ENCODE peak calls at places on chromosomes 7 and 10, in four cellular contexts. One of them, this sample, is unnamed. For H3K36me3, the result is how much of the 10 kb centered on the place peaks cover.

GRCh38 chr10:58362026-58362799 is 23.0 kb upstream of the TFAM start:
- DNase-seq in body of pancreas: no peak
- DNase-seq in SJSA1: no peak
- DNase-seq in endothelial cell of umbilical vein: peak
- DNase-seq in this sample: no peak

GRCh38 chr10:21757601-21757901 is 223.5 kb downstream of the MLLT10 start:
- DNase-seq in body of pancreas: no peak
- DNase-seq in SJSA1: no peak
- DNase-seq in endothelial cell of umbilical vein: no peak
- DNase-seq in this sample: no peak

GRCh38 chr10:11520892-11521291 is 90.6 kb downstream of the USP6NL start:
- DNase-seq in body of pancreas: no peak
- DNase-seq in SJSA1: no peak
- DNase-seq in endothelial cell of umbilical vein: no peak
- DNase-seq in this sample: no peak

GRCh38 chr7:137731436-137731835 is 115.3 kb downstream of the DGKI start:
- DNase-seq in body of pancreas: no peak
- DNase-seq in SJSA1: no peak
- DNase-seq in endothelial cell of umbilical vein: no peak
- DNase-seq in this sample: no peak

GRCh38 chr10:24873281-24873683 is 79.1 kb downstream of the PRTFDC1 start:
- DNase-seq in body of pancreas: peak
- DNase-seq in SJSA1: peak
- DNase-seq in endothelial cell of umbilical vein: no peak
- DNase-seq in this sample: no peak

GRCh38 chr10:98414932-98415709 is at the start of gene PYROXD2:
- DNase-seq in body of pancreas: peak
- DNase-seq in SJSA1: peak
- DNase-seq in endothelial cell of umbilical vein: peak
- DNase-seq in this sample: peak

GRCh38 chr7:124779620-124780019 is 14.0 kb upstream of the GPR37 start:
- DNase-seq in body of pancreas: no peak
- DNase-seq in SJSA1: no peak
- DNase-seq in endothelial cell of umbilical vein: no peak
- DNase-seq in this sample: no peak

GRCh38 chr7:148772297-148773089 is 73.8 kb downstream of the CUL1 start:
- DNase-seq in body of pancreas: no peak
- DNase-seq in SJSA1: peak
- DNase-seq in endothelial cell of umbilical vein: peak
- DNase-seq in this sample: peak

GRCh38 chr10:29923416-29923970 is 135.9 kb downstream of the JCAD start:
- DNase-seq in body of pancreas: no peak
- DNase-seq in SJSA1: no peak
- DNase-seq in endothelial cell of umbilical vein: no peak
- DNase-seq in this sample: no peak

GRCh38 chr10:118823256-118823907 is 68.6 kb upstream of the CACUL1 start:
- DNase-seq in body of pancreas: no peak
- DNase-seq in SJSA1: no peak
- DNase-seq in endothelial cell of umbilical vein: no peak
- DNase-seq in this sample: no peak

GRCh38 chr7:128209229-128210035 is 31.6 kb upstream of the LEP start:
- DNase-seq in body of pancreas: peak
- DNase-seq in SJSA1: peak
- DNase-seq in endothelial cell of umbilical vein: peak
- DNase-seq in this sample: peak

GRCh38 chr7:2260820-2261219 is 18.8 kb downstream of the NUDT1 start:
- DNase-seq in body of pancreas: peak
- DNase-seq in SJSA1: no peak
- DNase-seq in endothelial cell of umbilical vein: no peak
- DNase-seq in this sample: peak

GRCh38 chr7:106070567-106071254 is 41.4 kb downstream of the SYPL1 start:
- DNase-seq in body of pancreas: no peak
- DNase-seq in SJSA1: no peak
- DNase-seq in endothelial cell of umbilical vein: no peak
- DNase-seq in this sample: no peak

GRCh38 chr7:6379881-6380280 is 67.9 kb downstream of the DAGLB start:
- DNase-seq in body of pancreas: no peak
- DNase-seq in SJSA1: no peak
- DNase-seq in endothelial cell of umbilical vein: no peak
- DNase-seq in this sample: no peak

GRCh38 chr7:76020031-76020714 is 25.8 kb upstream of the TMEM120A start:
- DNase-seq in body of pancreas: peak
- DNase-seq in SJSA1: peak
- DNase-seq in endothelial cell of umbilical vein: peak
- DNase-seq in this sample: peak

GRCh38 chr10:56623064-56623463 is 262.0 kb upstream of the ZWINT start:
- DNase-seq in body of pancreas: no peak
- DNase-seq in SJSA1: no peak
- DNase-seq in endothelial cell of umbilical vein: no peak
- DNase-seq in this sample: no peak

GRCh38 chr7:130867039-130867438 is 133.0 kb upstream of the KLF14 start:
- DNase-seq in body of pancreas: no peak
- DNase-seq in SJSA1: no peak
- DNase-seq in endothelial cell of umbilical vein: no peak
- DNase-seq in this sample: no peak

GRCh38 chr7:116501425-116502167 is 2.1 kb downstream of the CAV2 start:
- DNase-seq in body of pancreas: no peak
- DNase-seq in SJSA1: no peak
- DNase-seq in endothelial cell of umbilical vein: peak
- DNase-seq in this sample: peak

GRCh38 chr7:93238748-93239147 is 6.6 kb downstream of the VPS50 start:
- DNase-seq in body of pancreas: no peak
- DNase-seq in SJSA1: no peak
- DNase-seq in endothelial cell of umbilical vein: no peak
- DNase-seq in this sample: no peak

GRCh38 chr10:9012312-9012711 is 957.8 kb downstream of the GATA3 start:
- DNase-seq in body of pancreas: no peak
- DNase-seq in SJSA1: no peak
- DNase-seq in endothelial cell of umbilical vein: peak
- DNase-seq in this sample: no peak

GRCh38 chr10:110209926-110210662 is 2.7 kb downstream of the MXI1 start:
- DNase-seq in body of pancreas: peak
- DNase-seq in SJSA1: no peak
- DNase-seq in endothelial cell of umbilical vein: peak
- DNase-seq in this sample: peak

GRCh38 chr10:61975107-61975932 is 73.8 kb downstream of the ARID5B start:
- DNase-seq in body of pancreas: no peak
- DNase-seq in SJSA1: no peak
- DNase-seq in endothelial cell of umbilical vein: no peak
- DNase-seq in this sample: peak

GRCh38 chr7:120857558-120858298 is at the start of gene TSPAN12:
- DNase-seq in body of pancreas: peak
- DNase-seq in SJSA1: peak
- DNase-seq in endothelial cell of umbilical vein: peak
- DNase-seq in this sample: peak

GRCh38 chr10:89301231-89301630 is 615 bp upstream of the IFIT2 start:
- DNase-seq in body of pancreas: peak
- DNase-seq in SJSA1: no peak
- DNase-seq in endothelial cell of umbilical vein: peak
- DNase-seq in this sample: no peak

GRCh38 chr10:43696909-43697499 is 48.3 kb upstream of the ZNF32 start:
- DNase-seq in body of pancreas: no peak
- DNase-seq in SJSA1: peak
- DNase-seq in endothelial cell of umbilical vein: no peak
- DNase-seq in this sample: no peak

GRCh38 chr7:91632948-91633519 is 247.5 kb downstream of the MTERF1 start:
- DNase-seq in body of pancreas: no peak
- DNase-seq in SJSA1: no peak
- DNase-seq in endothelial cell of umbilical vein: no peak
- DNase-seq in this sample: no peak

GRCh38 chr7:35993113-35993512 is 159.9 kb upstream of the EEPD1 start:
- DNase-seq in body of pancreas: no peak
- DNase-seq in SJSA1: no peak
- DNase-seq in endothelial cell of umbilical vein: no peak
- DNase-seq in this sample: no peak

GRCh38 chr7:139526578-139527544 is 3.4 kb downstream of the CLEC2L start:
- DNase-seq in body of pancreas: no peak
- DNase-seq in SJSA1: no peak
- DNase-seq in endothelial cell of umbilical vein: no peak
- DNase-seq in this sample: no peak

GRCh38 chr10:70162157-70162891 is 8.0 kb downstream of the SAR1A start:
- DNase-seq in body of pancreas: no peak
- DNase-seq in SJSA1: no peak
- DNase-seq in endothelial cell of umbilical vein: no peak
- DNase-seq in this sample: no peak

DNA sequence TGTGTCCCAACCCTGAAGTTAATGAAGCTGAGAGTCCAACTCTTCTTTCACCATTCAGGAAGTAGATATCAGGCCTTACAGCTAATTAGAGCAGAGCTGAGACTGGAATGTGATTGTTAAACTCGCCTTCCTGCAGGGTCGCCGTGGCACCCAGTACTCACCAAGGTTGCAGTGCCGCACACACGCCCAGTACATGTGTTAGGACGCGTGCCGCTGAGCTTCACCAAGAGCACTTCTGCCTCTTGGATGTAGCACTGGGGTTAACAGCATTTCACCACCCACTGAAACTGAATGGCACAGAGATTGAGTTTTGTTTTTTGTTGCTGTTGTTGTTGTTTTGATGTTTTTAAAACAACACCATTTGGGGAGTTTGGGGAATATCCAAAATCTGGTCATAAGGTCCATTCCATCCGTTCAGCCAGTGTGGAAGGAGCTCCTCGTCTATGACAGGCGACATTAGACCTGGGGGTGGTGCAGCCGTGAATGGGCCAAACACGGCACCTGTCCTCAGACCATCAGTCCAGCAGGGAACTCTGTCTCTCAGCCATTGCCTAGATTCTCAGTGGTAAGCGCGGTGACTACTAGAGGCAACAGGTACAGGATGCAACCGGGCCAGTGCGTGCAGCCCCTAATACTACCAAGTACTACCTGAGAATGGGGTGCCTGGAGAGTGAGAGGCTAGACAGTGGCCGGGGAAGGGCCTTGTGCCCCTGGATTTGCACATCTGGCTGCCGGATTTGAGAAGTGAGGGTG is 21.9 kb downstream of the WIPI2 start:
- DNase-seq in body of pancreas: no peak
- DNase-seq in SJSA1: no peak
- DNase-seq in endothelial cell of umbilical vein: no peak
- DNase-seq in this sample: no peak
- H3K36me3 ChIP-seq in body of pancreas: under half
- H3K36me3 ChIP-seq in SJSA1: half or more
- H3K36me3 ChIP-seq in endothelial cell of umbilical vein: under half
- H3K36me3 ChIP-seq in this sample: under half

GRCh38 chr7:107190090-107190489 is 21.3 kb downstream of the HBP1 start:
- DNase-seq in body of pancreas: no peak
- DNase-seq in SJSA1: no peak
- DNase-seq in endothelial cell of umbilical vein: no peak
- DNase-seq in this sample: no peak

GRCh38 chr7:107187774-107188173 is 19.0 kb downstream of the HBP1 start:
- DNase-seq in body of pancreas: no peak
- DNase-seq in SJSA1: no peak
- DNase-seq in endothelial cell of umbilical vein: no peak
- DNase-seq in this sample: no peak

GRCh38 chr7:107181172-107181571 is 12.4 kb downstream of the HBP1 start:
- DNase-seq in body of pancreas: no peak
- DNase-seq in SJSA1: no peak
- DNase-seq in endothelial cell of umbilical vein: no peak
- DNase-seq in this sample: no peak

GRCh38 chr7:107185716-107186115 is 16.9 kb downstream of the HBP1 start:
- DNase-seq in body of pancreas: no peak
- DNase-seq in SJSA1: no peak
- DNase-seq in endothelial cell of umbilical vein: no peak
- DNase-seq in this sample: no peak

GRCh38 chr7:107186242-107186641 is 17.4 kb downstream of the HBP1 start:
- DNase-seq in body of pancreas: no peak
- DNase-seq in SJSA1: no peak
- DNase-seq in endothelial cell of umbilical vein: no peak
- DNase-seq in this sample: no peak
- H3K36me3 ChIP-seq in body of pancreas: under half
- H3K36me3 ChIP-seq in SJSA1: under half
- H3K36me3 ChIP-seq in endothelial cell of umbilical vein: under half
- H3K36me3 ChIP-seq in this sample: half or more

DNA sequence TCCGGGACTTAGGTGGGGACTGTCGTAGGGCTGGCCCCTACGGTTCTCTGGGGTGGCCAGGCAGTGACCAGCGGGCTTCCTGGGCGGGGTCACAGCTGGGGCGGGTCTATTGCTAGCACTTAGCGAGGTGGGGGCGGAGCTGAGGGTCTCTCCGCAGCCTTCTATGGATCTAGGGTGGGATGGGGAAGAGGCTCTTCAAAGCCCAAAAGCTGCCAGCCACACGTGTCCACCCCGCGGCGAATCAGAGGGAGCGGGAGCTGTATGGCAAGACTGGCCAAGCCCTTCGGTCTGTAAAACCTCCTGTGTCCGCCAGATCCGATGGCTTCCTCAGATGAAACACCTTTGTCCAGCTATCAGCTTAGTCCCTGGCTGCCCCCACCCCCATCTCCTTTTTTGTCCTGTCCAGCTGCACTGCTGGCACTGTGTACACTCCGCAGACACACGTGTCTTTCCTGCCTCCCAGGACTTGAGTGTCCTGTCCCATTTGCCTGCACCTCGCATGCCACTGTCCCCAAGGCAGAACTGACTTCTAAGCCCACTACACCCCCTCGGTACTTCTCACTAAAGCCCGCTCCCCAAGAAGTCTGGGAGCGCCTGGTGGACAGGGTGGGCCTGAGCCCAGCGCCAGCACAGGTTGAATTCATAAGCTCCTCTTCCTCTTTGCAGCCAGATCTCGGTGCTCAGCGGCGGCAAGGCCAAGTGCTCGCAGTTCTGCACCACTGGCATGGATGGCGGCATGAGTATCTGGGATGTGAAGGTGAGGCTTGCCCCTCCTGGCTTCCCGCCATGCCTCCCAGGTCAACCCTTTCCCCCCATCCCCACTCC is 14.8 kb downstream of the PDAP1 start:
- DNase-seq in body of pancreas: peak
- DNase-seq in SJSA1: no peak
- DNase-seq in endothelial cell of umbilical vein: no peak
- DNase-seq in this sample: peak
- H3K36me3 ChIP-seq in body of pancreas: under half
- H3K36me3 ChIP-seq in SJSA1: half or more
- H3K36me3 ChIP-seq in endothelial cell of umbilical vein: under half
- H3K36me3 ChIP-seq in this sample: under half

DNA sequence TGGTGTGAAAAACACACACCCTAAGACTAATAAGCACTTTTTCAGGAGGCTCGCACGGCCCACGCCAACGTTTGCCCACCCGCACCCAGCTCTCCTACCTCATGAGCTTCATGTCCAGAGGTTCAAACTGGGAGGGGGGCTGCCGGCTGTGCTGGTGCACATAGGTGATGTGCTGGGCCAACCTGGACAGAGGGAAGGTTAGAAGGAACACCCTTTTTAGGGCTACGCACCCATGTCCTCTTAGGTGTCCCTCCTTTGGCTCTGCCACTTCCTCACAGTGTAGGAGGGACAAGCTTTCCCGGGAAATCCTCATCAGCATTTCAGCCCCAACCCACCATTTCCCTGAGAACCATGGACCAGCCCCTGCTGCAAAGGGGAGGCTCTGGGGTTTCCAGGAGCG is 5.9 kb downstream of the MCM7 start:
- DNase-seq in body of pancreas: no peak
- DNase-seq in SJSA1: no peak
- DNase-seq in endothelial cell of umbilical vein: no peak
- DNase-seq in this sample: no peak
- H3K36me3 ChIP-seq in body of pancreas: under half
- H3K36me3 ChIP-seq in SJSA1: half or more
- H3K36me3 ChIP-seq in endothelial cell of umbilical vein: half or more
- H3K36me3 ChIP-seq in this sample: half or more

This sample was measured in SJCRH30.